ENCODE peak calls at places on chromosomes 6 and 20, in nine cellular contexts. C is hypothalamus; F is SJSA1; N is uterus; X is GM13976; U is HTR-8/SVneo; H is astrocyte of the spinal cord; Y is activated CD4-positive, alpha-beta T cell treated with anti-CD3 and anti-CD28 coated beads, Interleukin-2, amount 50 U/mL, for 1 hour; R is SK-MEL-5. D is an unnamed sample.

GRCh38 chr6:153056308-153056707 is 53.8 kb upstream of the MTRF1L start:
- DNase-seq in C (no peak), F (no peak), N (no peak), X (no peak), U (no peak), H (no peak), Y (no peak), R (no peak), D (no peak)

GRCh38 chr6:83151114-83151513 is 42.0 kb downstream of the PGM3 start:
- DNase-seq in C (no peak), F (no peak), N (no peak), X (no peak), U (no peak), H (no peak), Y (no peak), R (no peak), D (no peak)

GRCh38 chr6:142569676-142570075 is 267.9 kb downstream of the ADGRG6 start:
- DNase-seq in C (no peak), F (no peak), N (no peak), X (no peak), U (no peak), H (peak), Y (no peak), R (no peak), D (no peak)

GRCh38 chr20:57698191-57698866 is 11.5 kb downstream of the PMEPA1 start:
- DNase-seq in C (no peak), F (peak), N (peak), X (no peak), U (peak), H (peak), Y (peak), R (peak), D (peak)

GRCh38 chr6:25138024-25138696 is 141.0 kb upstream of the CARMIL1 start:
- DNase-seq in C (no peak), F (peak), N (peak), X (peak), U (peak), H (peak), Y (peak), R (peak), D (peak)

GRCh38 chr20:8353512-8353911 is 221.4 kb downstream of the PLCB1 start:
- DNase-seq in C (no peak), F (no peak), N (no peak), X (no peak), U (no peak), H (no peak), Y (no peak), R (no peak), D (no peak)

GRCh38 chr6:157716553-157716952 is 106.5 kb upstream of the SNX9 start:
- DNase-seq in C (no peak), F (no peak), N (no peak), X (no peak), U (no peak), H (no peak), Y (no peak), R (no peak), D (no peak)

GRCh38 chr20:38196592-38196991 is 31.5 kb upstream of the TGM2 start:
- DNase-seq in C (no peak), F (no peak), N (peak), X (no peak), U (no peak), H (no peak), Y (no peak), R (peak), D (no peak)

GRCh38 chr6:9540534-9541126 is 874.2 kb downstream of the TFAP2A start:
- DNase-seq in C (no peak), F (no peak), N (no peak), X (peak), U (peak), H (peak), Y (no peak), R (peak), D (no peak)

GRCh38 chr20:43746344-43747137 is 19.7 kb upstream of the GTSF1L start:
- DNase-seq in C (no peak), F (no peak), N (no peak), X (no peak), U (no peak), H (no peak), Y (no peak), R (no peak), D (no peak)

GRCh38 chr20:4502756-4503155 is 219.0 kb upstream of the PRND start:
- DNase-seq in C (no peak), F (no peak), N (no peak), X (no peak), U (no peak), H (no peak), Y (no peak), R (no peak), D (no peak)

GRCh38 chr20:62175711-62176110 is 7.1 kb upstream of the MTG2 start:
- DNase-seq in C (no peak), F (no peak), N (no peak), X (no peak), U (no peak), H (no peak), Y (no peak), R (no peak), D (no peak)

GRCh38 chr6:15475872-15476271 is 187.0 kb downstream of the DTNBP1 start:
- DNase-seq in C (no peak), F (no peak), N (no peak), X (no peak), U (no peak), H (no peak), Y (no peak), R (no peak), D (no peak)

GRCh38 chr6:67129780-67130179 is 1422.8 kb upstream of the EYS start:
- DNase-seq in C (no peak), F (no peak), N (no peak), X (no peak), U (no peak), H (peak), Y (no peak), R (no peak), D (no peak)

GRCh38 chr6:25395731-25396130 is 116.6 kb downstream of the CARMIL1 start:
- DNase-seq in C (no peak), F (no peak), N (no peak), X (no peak), U (no peak), H (no peak), Y (no peak), R (peak), D (no peak)

GRCh38 chr6:112482373-112482772 is 135.2 kb downstream of the RFPL4B start:
- DNase-seq in C (no peak), F (no peak), N (no peak), X (no peak), U (no peak), H (no peak), Y (no peak), R (no peak), D (no peak)

GRCh38 chr6:143176090-143177021 is 115.7 kb downstream of the AIG1 start:
- DNase-seq in C (no peak), F (peak), N (no peak), X (no peak), U (no peak), H (peak), Y (no peak), R (peak), D (peak)

GRCh38 chr6:82006027-82006738 is 241.4 kb downstream of the IBTK start:
- DNase-seq in C (no peak), F (no peak), N (no peak), X (no peak), U (no peak), H (peak), Y (no peak), R (peak), D (no peak)

GRCh38 chr6:135008072-135008940 is 46.3 kb downstream of the HBS1L start:
- DNase-seq in C (no peak), F (no peak), N (no peak), X (peak), U (no peak), H (no peak), Y (no peak), R (no peak), D (no peak)

GRCh38 chr6:168785720-168786511 is 344.9 kb downstream of the SMOC2 start:
- DNase-seq in C (no peak), F (no peak), N (no peak), X (no peak), U (no peak), H (no peak), Y (no peak), R (no peak), D (no peak)

GRCh38 chr6:66538548-66539135 is 831.6 kb upstream of the EYS start:
- DNase-seq in C (no peak), F (no peak), N (no peak), X (no peak), U (no peak), H (no peak), Y (no peak), R (no peak), D (no peak)

GRCh38 chr20:20734475-20734948 is 22.1 kb upstream of the RALGAPA2 start:
- DNase-seq in C (no peak), F (no peak), N (no peak), X (no peak), U (no peak), H (no peak), Y (no peak), R (no peak), D (no peak)

GRCh38 chr6:130434174-130434873 is 68.5 kb downstream of the TMEM200A start:
- DNase-seq in C (no peak), F (no peak), N (no peak), X (no peak), U (peak), H (peak), Y (no peak), R (no peak), D (no peak)

GRCh38 chr6:138803914-138804313 is 8.0 kb downstream of the ECT2L start:
- DNase-seq in C (no peak), F (no peak), N (no peak), X (no peak), U (no peak), H (no peak), Y (no peak), R (no peak), D (no peak)

GRCh38 chr6:45500924-45501816 is 123.4 kb upstream of the SUPT3H start:
- DNase-seq in C (no peak), F (no peak), N (no peak), X (no peak), U (peak), H (no peak), Y (no peak), R (peak), D (no peak)

GRCh38 chr20:7959484-7959883 is 19.2 kb upstream of the HAO1 start:
- DNase-seq in C (no peak), F (no peak), N (no peak), X (no peak), U (no peak), H (no peak), Y (no peak), R (no peak), D (no peak)

GRCh38 chr6:157229733-157230132 is 93.6 kb downstream of the TMEM242 start:
- DNase-seq in C (no peak), F (no peak), N (no peak), X (no peak), U (no peak), H (no peak), Y (no peak), R (no peak), D (no peak)

GRCh38 chr6:1485678-1486077 is 96.3 kb downstream of the FOXF2 start:
- DNase-seq in C (no peak), F (peak), N (no peak), X (no peak), U (peak), H (peak), Y (no peak), R (peak), D (peak)

GRCh38 chr20:62143118-62143975 is at the start of the genes PSMA7 and SS18L1:
- DNase-seq in C (peak), F (peak), N (peak), X (peak), U (peak), H (peak), Y (peak), R (peak), D (peak)

GRCh38 chr6:136608991-136609390 is 58.8 kb upstream of the MAP7 start:
- DNase-seq in C (no peak), F (no peak), N (no peak), X (no peak), U (no peak), H (peak), Y (no peak), R (no peak), D (no peak)

GRCh38 chr6:158603261-158604047 is 41.1 kb downstream of the DYNLT1 start:
- DNase-seq in C (no peak), F (no peak), N (no peak), X (no peak), U (no peak), H (no peak), Y (no peak), R (no peak), D (no peak)

GRCh38 chr6:32255212-32256153 is 31.6 kb upstream of the NOTCH4 start:
- DNase-seq in C (peak), F (peak), N (peak), X (peak), U (peak), H (peak), Y (peak), R (peak), D (peak)

GRCh38 chr6:11575408-11576033 is 38.0 kb downstream of the TMEM170B start:
- DNase-seq in C (no peak), F (peak), N (peak), X (peak), U (peak), H (peak), Y (peak), R (peak), D (peak)

GRCh38 chr6:34065470-34066283 is 80.2 kb downstream of the GRM4 start:
- DNase-seq in C (no peak), F (no peak), N (no peak), X (no peak), U (no peak), H (no peak), Y (no peak), R (no peak), D (no peak)

GRCh38 chr20:50144362-50144761 is 9.2 kb downstream of the PEDS1 start:
- DNase-seq in C (no peak), F (peak), N (peak), X (no peak), U (no peak), H (peak), Y (no peak), R (no peak), D (peak)

D was measured in smooth muscle cell of the brain vasculature.